ENCODE peak calls at places on chromosomes 12 and 14, in eight cellular contexts. R is cardiac muscle cell; A is ovary; W is neural progenitor cell; B is DND-41; O is upper lobe of right lung; L is CD8-positive, alpha-beta memory T cell; N is brain microvascular endothelial cell. H is an unnamed sample.

GRCh38 chr14:102893452-102893851 is 29.0 kb upstream of the AMN start:
- DNase-seq in B (no peak), A (no peak), N (peak), L (no peak), O (peak), W (no peak), R (no peak), H (peak)

GRCh38 chr14:90263748-90264449 is 7.5 kb downstream of the PSMC1 start:
- DNase-seq in A (no peak), W (no peak), B (no peak), L (no peak), O (no peak), R (no peak), N (no peak), H (no peak)

GRCh38 chr12:105275997-105276760 is 40.2 kb upstream of the APPL2 start:
- DNase-seq in O (no peak), N (no peak), W (no peak), R (no peak), L (no peak), B (no peak), A (no peak), H (no peak)

GRCh38 chr14:60247994-60248696 is 876 bp upstream of the PPM1A start:
- DNase-seq in W (peak), N (peak), A (peak), O (peak), R (peak), L (peak), B (peak), H (peak)

GRCh38 chr12:16120027-16120426 is 157.5 kb downstream of the SLC15A5 start:
- DNase-seq in N (no peak), R (peak), L (no peak), A (no peak), B (no peak), W (no peak), O (no peak), H (no peak)

GRCh38 chr12:77133566-77133965 is 68.2 kb upstream of the E2F7 start:
- DNase-seq in N (peak), L (no peak), O (no peak), R (peak), W (peak), B (peak), A (peak), H (peak)

GRCh38 chr12:6765634-6766581 is at the start of gene PTMS:
- DNase-seq in O (peak), L (peak), W (peak), R (peak), N (peak), A (peak), B (peak), H (peak)

GRCh38 chr12:98741615-98742265 is 96.7 kb downstream of the APAF1 start:
- DNase-seq in B (no peak), N (no peak), L (no peak), R (no peak), O (no peak), W (peak), A (no peak), H (no peak)

GRCh38 chr14:35351897-35352273 is 52.7 kb downstream of the NFKBIA start:
- DNase-seq in B (no peak), R (no peak), L (no peak), A (no peak), N (no peak), O (no peak), W (no peak), H (no peak)

GRCh38 chr14:74905595-74906142 is 17.4 kb downstream of the RPS6KL1 start:
- DNase-seq in W (peak), R (peak), A (peak), B (peak), N (no peak), L (peak), O (peak), H (peak)

GRCh38 chr12:112190626-112191025 is 65.3 kb downstream of the TRAFD1 start:
- DNase-seq in R (no peak), O (peak), L (no peak), B (no peak), N (no peak), A (no peak), W (no peak), H (no peak)

GRCh38 chr12:104718581-104718980 is 239.5 kb downstream of the SLC41A2 start:
- DNase-seq in L (peak), R (no peak), N (no peak), B (no peak), O (no peak), A (peak), W (no peak), H (peak)

DNA sequence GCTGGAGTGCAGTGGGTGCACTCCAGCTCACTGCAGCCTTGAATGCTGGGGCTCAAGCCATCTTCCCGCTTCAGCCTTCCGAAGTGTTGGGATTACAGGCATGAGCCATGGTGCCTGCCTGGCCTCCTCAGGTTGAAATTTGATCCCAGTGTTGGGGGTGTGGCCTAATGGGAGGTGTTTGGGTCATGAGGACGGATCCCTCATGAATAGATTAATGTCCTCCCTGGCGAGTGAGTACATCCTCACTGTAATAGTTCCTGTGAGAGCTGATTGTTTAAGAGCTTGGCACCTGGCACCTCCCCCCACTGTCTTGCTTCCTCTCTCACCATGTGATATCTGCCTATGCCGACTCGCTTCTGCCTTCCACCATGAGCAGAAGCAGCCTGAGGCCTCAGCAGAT is 84.7 kb downstream of the TSPAN9 start:
- DNase-seq in A (no peak), B (no peak), R (no peak), W (no peak), O (no peak), N (no peak), L (no peak), H (no peak)
- H3K4me3 ChIP-seq in A (no peak), B (no peak), R (no peak), W (no peak), O (no peak), N (no peak), L (no peak), H (no peak)

GRCh38 chr12:27289414-27289813 is 43.2 kb upstream of the BMAL2 start:
- DNase-seq in A (no peak), O (no peak), B (no peak), W (no peak), N (no peak), L (no peak), R (no peak), H (peak)

GRCh38 chr12:27292718-27293117 is 39.9 kb upstream of the BMAL2 start:
- DNase-seq in B (no peak), R (no peak), A (no peak), L (no peak), O (no peak), W (no peak), N (no peak), H (no peak)

GRCh38 chr12:27290501-27291168 is 42.0 kb upstream of the BMAL2 start:
- DNase-seq in N (no peak), R (no peak), O (no peak), W (no peak), A (no peak), L (no peak), B (no peak), H (no peak)

GRCh38 chr12:27293463-27293862 is 39.2 kb upstream of the BMAL2 start:
- DNase-seq in W (no peak), A (no peak), B (no peak), N (peak), O (no peak), R (no peak), L (no peak), H (peak)

DNA sequence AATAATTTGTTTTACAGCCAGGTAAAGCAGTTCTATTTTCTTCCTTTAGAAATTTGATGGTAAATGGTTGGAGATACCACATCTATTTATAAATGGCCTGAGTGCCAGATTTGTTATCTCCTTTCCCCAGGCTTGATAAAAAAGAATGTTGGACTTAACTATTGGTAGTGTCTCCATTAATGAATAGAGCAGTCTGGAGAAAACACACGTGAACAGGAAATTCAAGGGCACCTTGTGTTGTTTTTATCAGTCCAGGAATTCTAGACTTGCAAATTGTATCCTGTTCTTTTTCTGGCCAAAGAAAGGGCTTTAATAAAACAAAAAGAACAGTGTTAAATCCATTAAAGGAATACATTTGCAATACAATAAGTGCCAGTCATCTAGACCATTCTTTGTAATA is 40.8 kb upstream of the BMAL2 start:
- DNase-seq in R (no peak), O (no peak), N (no peak), L (no peak), A (no peak), W (no peak), B (no peak), H (peak)
- H3K4me3 ChIP-seq in R (peak), O (no peak), N (no peak), L (no peak), A (no peak), W (no peak), B (no peak), H (no peak)

GRCh38 chr12:124745891-124746570 is 117.6 kb downstream of the SCARB1 start:
- DNase-seq in N (peak), O (peak), L (no peak), W (peak), B (peak), A (peak), R (peak), H (peak)

GRCh38 chr12:124744659-124745467 is 118.8 kb downstream of the SCARB1 start:
- DNase-seq in R (no peak), W (no peak), L (no peak), O (no peak), A (no peak), B (peak), N (no peak), H (no peak)

GRCh38 chr12:124746649-124747425 is 116.8 kb downstream of the SCARB1 start:
- DNase-seq in N (no peak), A (no peak), L (no peak), B (no peak), W (no peak), R (no peak), O (no peak), H (no peak)

GRCh38 chr12:124744273-124744640 is 119.4 kb downstream of the SCARB1 start:
- DNase-seq in O (no peak), R (no peak), A (no peak), N (no peak), B (no peak), W (no peak), L (no peak), H (no peak)

DNA sequence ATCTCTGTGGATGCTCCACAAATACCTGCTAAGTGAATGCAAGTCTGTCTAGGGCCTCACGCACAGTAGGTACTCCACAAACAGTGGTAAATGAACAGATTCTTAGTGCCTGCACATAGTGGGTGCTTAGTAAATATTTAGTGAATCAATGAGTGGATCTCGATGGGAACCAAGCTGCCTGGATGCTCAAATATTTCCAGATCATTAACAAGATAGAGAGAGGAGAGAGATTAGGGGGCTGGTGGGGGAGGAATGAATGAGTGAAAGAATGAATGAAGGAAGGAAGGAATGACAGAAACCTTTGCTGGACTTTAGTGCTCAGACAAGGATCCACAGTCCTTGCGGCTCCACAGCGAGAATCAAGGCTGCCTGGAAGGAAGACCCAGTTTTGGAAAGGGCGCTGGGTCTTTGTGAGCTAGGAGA is 118.2 kb downstream of the SCARB1 start:
- DNase-seq in O (no peak), A (no peak), N (no peak), L (no peak), W (no peak), R (no peak), B (no peak), H (no peak)
- H3K4me3 ChIP-seq in O (no peak), A (no peak), N (peak), L (no peak), W (no peak), R (no peak), B (no peak), H (no peak)

GRCh38 chr12:114411081-114411836 is 5.3 kb upstream of the TBX5 start:
- DNase-seq in A (no peak), R (no peak), W (no peak), L (no peak), B (no peak), N (no peak), O (no peak), H (peak)
- H3K4me3 ChIP-seq in A (no peak), R (no peak), W (no peak), L (no peak), B (no peak), N (no peak), O (peak), H (peak)

GRCh38 chr14:93114068-93114710 is 1.5 kb downstream of the ITPK1 start:
- DNase-seq in A (no peak), O (no peak), W (peak), B (no peak), N (no peak), R (no peak), L (no peak), H (no peak)

GRCh38 chr14:93115920-93116675 is at the start of gene ITPK1:
- DNase-seq in N (no peak), W (peak), B (peak), O (peak), A (peak), R (peak), L (peak), H (peak)

GRCh38 chr14:93115069-93115919 is 431 bp downstream of the ITPK1 start:
- DNase-seq in A (peak), B (peak), L (peak), O (peak), N (peak), R (peak), W (peak), H (peak)

GRCh38 chr14:93114713-93115068 is 1.0 kb downstream of the ITPK1 start:
- DNase-seq in R (peak), L (no peak), O (no peak), A (peak), W (peak), B (no peak), N (no peak), H (no peak)

DNA sequence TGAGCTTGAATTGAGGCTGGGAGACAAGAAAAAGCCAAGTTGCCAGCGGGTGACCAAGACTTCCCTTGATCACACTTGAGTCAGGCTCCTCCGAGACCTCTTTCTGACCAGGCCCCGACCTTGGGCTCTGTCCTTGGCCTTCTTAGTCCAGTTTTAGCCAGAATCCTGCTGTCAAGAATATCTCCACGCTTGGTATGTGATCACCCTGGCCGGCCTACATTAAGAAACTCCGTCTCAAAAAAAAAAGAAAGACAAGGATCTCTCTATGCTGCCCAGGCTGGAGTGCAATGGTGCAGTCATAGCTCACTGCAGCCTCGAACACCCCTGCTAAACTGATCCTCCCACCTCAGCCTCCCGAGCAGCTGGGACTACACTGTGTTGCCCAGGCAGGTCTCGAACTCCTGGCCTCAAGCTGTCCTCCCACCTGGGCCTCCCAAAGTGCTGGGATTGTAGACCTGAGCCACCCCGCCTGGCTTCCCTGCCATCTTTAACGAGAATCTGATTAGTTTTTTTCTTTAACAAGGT is 1.0 kb upstream of the ITPK1 start:
- DNase-seq in A (no peak), W (no peak), O (no peak), R (no peak), L (no peak), B (no peak), N (no peak), H (no peak)
- H3K4me3 ChIP-seq in A (peak), W (peak), O (peak), R (no peak), L (peak), B (peak), N (no peak), H (peak)

H was measured in fibroblast of lung.